ENCODE peak calls at places on chromosomes 11 and 22, in four cellular contexts. H is M059J, M is NCI-H446, X is stromal cell of bone marrow. P is an unnamed sample.

GRCh38 chr22:38861170-38861874 is 10.7 kb downstream of the CBX6 start:
- DNase-seq in H (no peak), M (no peak), X (no peak), P (no peak)

GRCh38 chr11:115132829-115133228 is 371.4 kb downstream of the CADM1 start:
- DNase-seq in H (no peak), M (no peak), X (no peak), P (no peak)

GRCh38 chr11:35248558-35249323 is 109.8 kb downstream of the CD44 start:
- DNase-seq in H (no peak), M (no peak), X (no peak), P (no peak)

GRCh38 chr11:4808476-4808875 is 4.3 kb upstream of the OR52R1 start:
- DNase-seq in H (no peak), M (no peak), X (no peak), P (no peak)

GRCh38 chr11:43366597-43367121 is 7.9 kb downstream of the TTC17 start:
- DNase-seq in H (peak), M (no peak), X (no peak), P (peak)

GRCh38 chr11:19073454-19074415 is 13.2 kb upstream of the MRGPRX2 start:
- DNase-seq in H (no peak), M (no peak), X (no peak), P (no peak)

GRCh38 chr11:134030853-134031252 is 38.0 kb upstream of the JAM3 start:
- DNase-seq in H (no peak), M (no peak), X (no peak), P (no peak)

GRCh38 chr11:27173545-27173944 is 132.9 kb downstream of the BBOX1 start:
- DNase-seq in H (no peak), M (no peak), X (no peak), P (no peak)